ENCODE peak calls at places on chromosomes 3 and 15, in six cellular contexts. C is gastrocnemius medialis, Q is colonic mucosa, J is lower lobe of right lung, A is HCT116, E is fibroblast of lung. X is an unnamed sample. For H3K4me1, the result is how much of the 10 kb centered on the place peaks cover.

GRCh38 chr15:40265355-40265754 is 17.5 kb downstream of the ANKRD63 start:
- DNase-seq in C (no peak), Q (no peak), J (no peak), A (no peak), E (no peak), X (no peak)

GRCh38 chr15:95972136-95972553 is 358.4 kb upstream of the NR2F2 start:
- DNase-seq in C (no peak), Q (no peak), J (no peak), A (no peak), E (peak), X (no peak)

GRCh38 chr3:159830523-159831151 is 158.0 kb upstream of the IL12A start:
- DNase-seq in C (peak), Q (no peak), J (no peak), A (no peak), E (peak), X (no peak)

GRCh38 chr3:45437388-45437787 is 49.0 kb downstream of the LARS2 start:
- DNase-seq in C (no peak), Q (no peak), J (no peak), A (peak), E (no peak), X (no peak)

GRCh38 chr3:12155833-12156232 is 2.9 kb downstream of the TIMP4 start:
- DNase-seq in C (peak), Q (no peak), J (no peak), A (peak), E (peak), X (no peak)

GRCh38 chr3:23800731-23801130 is 5.0 kb upstream of the UBE2E1 start:
- DNase-seq in C (no peak), Q (no peak), J (no peak), A (peak), E (peak), X (no peak)

GRCh38 chr3:124780767-124781485 is 50.7 kb downstream of the UMPS start:
- DNase-seq in C (peak), Q (peak), J (peak), A (no peak), E (peak), X (peak)

GRCh38 chr3:51389423-51390183 is 1.5 kb upstream of the RBM15B start:
- DNase-seq in C (peak), Q (peak), J (peak), A (no peak), E (peak), X (peak)

GRCh38 chr3:188153498-188153948 is 434 bp upstream of the LPP start:
- DNase-seq in C (peak), Q (peak), J (peak), A (peak), E (peak), X (peak)

GRCh38 chr3:187025656-187026320 is 95.5 kb downstream of the ST6GAL1 start:
- DNase-seq in C (no peak), Q (no peak), J (no peak), A (no peak), E (no peak), X (no peak)

GRCh38 chr3:2036096-2036495 is 62.6 kb upstream of the CNTN4 start:
- DNase-seq in C (no peak), Q (peak), J (no peak), A (no peak), E (no peak), X (no peak)

GRCh38 chr15:40322531-40323238 is 807 bp upstream of the INAFM2 start:
- DNase-seq in C (no peak), Q (no peak), J (no peak), A (no peak), E (no peak), X (no peak)

GRCh38 chr3:61315874-61316273 is 64.6 kb upstream of the FHIT start:
- DNase-seq in C (no peak), Q (no peak), J (no peak), A (no peak), E (peak), X (no peak)

GRCh38 chr15:64893481-64894394 is 18.0 kb upstream of the ANKDD1A start:
- DNase-seq in C (peak), Q (peak), J (peak), A (peak), E (peak), X (peak)

GRCh38 chr15:29849716-29850115 is 27.4 kb upstream of the TJP1 start:
- DNase-seq in C (no peak), Q (no peak), J (no peak), A (no peak), E (no peak), X (no peak)

GRCh38 chr3:38650248-38650940 is 907 bp upstream of the SCN5A start:
- DNase-seq in C (no peak), Q (no peak), J (no peak), A (no peak), E (no peak), X (no peak)

GRCh38 chr3:51686512-51687215 is 15.6 kb downstream of the TEX264 start:
- DNase-seq in C (peak), Q (peak), J (peak), A (no peak), E (peak), X (peak)

GRCh38 chr3:25783661-25784512 is 644 bp upstream of the NGLY1 start:
- DNase-seq in C (peak), Q (peak), J (peak), A (no peak), E (peak), X (no peak)
- H3K27ac ChIP-seq in C (peak), Q (peak), J (peak), A (peak), E (peak), X (peak)

DNA sequence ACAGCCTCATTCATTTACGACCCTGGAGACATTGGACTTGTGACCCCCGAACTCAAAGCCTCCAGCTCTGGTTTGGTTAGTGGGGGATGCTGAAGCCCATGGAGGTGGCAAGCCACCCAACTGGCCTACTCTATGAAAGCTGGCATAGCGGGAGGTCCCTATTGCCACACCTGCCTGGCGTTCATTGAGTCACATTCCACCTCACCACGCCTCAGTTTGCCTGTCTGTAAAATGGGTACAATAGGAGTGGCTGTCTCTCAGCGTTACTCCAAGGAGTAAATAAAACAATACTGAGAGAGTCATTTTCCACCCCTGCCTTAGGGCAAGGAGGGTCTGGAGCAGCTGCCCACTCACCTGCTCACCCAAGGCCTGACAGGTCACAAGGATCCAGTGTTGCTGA is 60.2 kb downstream of the NUP210 start:
- DNase-seq in C (no peak), Q (no peak), J (no peak), A (no peak), E (no peak), X (no peak)
- H3K4me1 ChIP-seq in C (under half), Q (under half), J (under half), A (under half), E (under half), X (under half)

GRCh38 chr3:197713477-197713822 is 23.3 kb downstream of the RUBCN start:
- DNase-seq in C (peak), Q (no peak), J (no peak), A (no peak), E (no peak), X (no peak)

GRCh38 chr3:197722734-197723133 is 14.0 kb downstream of the RUBCN start:
- DNase-seq in C (no peak), Q (no peak), J (no peak), A (no peak), E (no peak), X (no peak)

GRCh38 chr3:197714251-197714650 is 22.5 kb downstream of the RUBCN start:
- DNase-seq in C (no peak), Q (no peak), J (no peak), A (no peak), E (no peak), X (no peak)

GRCh38 chr3:197718904-197719303 is 17.8 kb downstream of the RUBCN start:
- DNase-seq in C (peak), Q (no peak), J (no peak), A (peak), E (peak), X (no peak)
- H3K27ac ChIP-seq in C (peak), Q (no peak), J (no peak), A (peak), E (peak), X (no peak)

GRCh38 chr15:43239732-43240491 is 19.1 kb upstream of the EPB42 start:
- DNase-seq in C (no peak), Q (no peak), J (no peak), A (no peak), E (peak), X (no peak)

GRCh38 chr15:43241100-43241499 is 20.3 kb upstream of the EPB42 start:
- DNase-seq in C (peak), Q (no peak), J (no peak), A (no peak), E (peak), X (peak)

GRCh38 chr15:43238691-43239131 is 17.9 kb upstream of the EPB42 start:
- DNase-seq in C (peak), Q (no peak), J (no peak), A (no peak), E (no peak), X (no peak)

GRCh38 chr15:43235536-43235935 is 14.7 kb upstream of the EPB42 start:
- DNase-seq in C (no peak), Q (no peak), J (no peak), A (no peak), E (no peak), X (no peak)

DNA sequence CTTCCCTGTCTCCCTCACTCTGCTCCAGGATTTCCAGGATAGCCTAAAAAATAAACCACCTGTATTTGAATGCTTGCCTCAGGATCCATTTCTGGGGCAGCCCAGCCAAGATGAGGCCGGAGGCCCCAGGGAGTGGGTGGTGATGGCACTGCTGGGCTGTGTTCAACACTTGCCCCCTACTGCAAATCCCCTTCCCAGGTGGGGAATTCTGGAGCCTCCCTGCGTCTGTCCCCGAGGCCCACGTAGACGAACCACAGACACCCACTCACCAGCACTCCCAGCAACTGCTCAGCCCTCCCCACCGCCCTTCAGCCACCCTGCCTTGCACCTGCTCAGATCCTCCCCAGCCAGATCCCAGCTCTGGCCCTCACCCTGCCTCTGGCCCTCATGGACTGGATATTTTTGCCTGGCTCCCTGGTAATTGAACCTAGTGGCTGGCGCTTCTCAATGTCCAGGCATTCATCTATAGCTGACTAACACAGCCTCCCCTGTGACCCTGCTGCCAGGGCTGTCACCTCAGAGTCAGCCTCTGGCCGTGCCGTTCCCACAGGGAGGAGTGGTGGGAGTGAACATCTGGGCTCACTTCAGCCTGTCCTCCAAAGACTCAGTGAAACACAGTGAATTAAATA is 17.1 kb upstream of the EPB42 start:
- DNase-seq in C (peak), Q (no peak), J (no peak), A (no peak), E (no peak), X (no peak)
- H3K4me1 ChIP-seq in C (under half), Q (under half), J (under half), A (under half), E (under half), X (under half)

GRCh38 chr3:42288385-42288784 is 22.4 kb upstream of the CCK start:
- DNase-seq in C (no peak), Q (peak), J (no peak), A (no peak), E (no peak), X (no peak)
- H3K27ac ChIP-seq in C (no peak), Q (no peak), J (no peak), A (no peak), E (no peak), X (no peak)

GRCh38 chr3:131694351-131694750 is 191.6 kb upstream of the MRPL3 start:
- DNase-seq in C (no peak), Q (no peak), J (no peak), A (no peak), E (peak), X (no peak)
- H3K4me1 ChIP-seq in C (under half), Q (under half), J (under half), A (under half), E (under half), X (under half)

DNA sequence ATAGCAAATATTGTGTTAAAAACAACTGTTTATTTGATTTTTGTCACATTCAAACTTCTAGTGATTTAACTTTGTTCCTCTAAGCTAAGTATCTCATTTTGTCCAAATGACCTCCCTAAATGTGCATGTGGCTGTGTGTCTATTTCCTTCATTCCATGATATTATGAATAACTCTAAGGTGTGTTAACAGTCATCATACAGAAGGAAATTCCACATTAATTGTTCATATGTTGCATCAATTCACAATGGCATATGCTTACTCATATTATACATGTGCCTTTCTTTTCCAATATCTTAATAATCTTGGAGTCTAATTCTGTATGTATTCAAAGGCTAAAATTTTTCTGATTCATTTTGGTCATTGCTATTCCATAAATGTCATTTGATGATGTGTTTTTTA is 186.4 kb downstream of the WDR72 start:
- DNase-seq in C (no peak), Q (no peak), J (no peak), A (no peak), E (no peak), X (no peak)
- H3K27ac ChIP-seq in C (no peak), Q (no peak), J (no peak), A (no peak), E (no peak), X (no peak)